ENCODE peak calls at places on chromosomes 4 and X, in four cellular contexts. One of them, this sample, is unnamed.

GRCh38 chrX:117094149-117094548 is 631.4 kb upstream of the CT83 start:
- DNase-seq in foreskin fibroblast: no peak
- DNase-seq in astrocyte of the cerebellum: no peak
- DNase-seq in posterior vena cava: no peak
- DNase-seq in this sample: no peak

GRCh38 chrX:129931411-129932136 is 25.6 kb downstream of the UTP14A start:
- DNase-seq in foreskin fibroblast: peak
- DNase-seq in astrocyte of the cerebellum: peak
- DNase-seq in posterior vena cava: peak
- DNase-seq in this sample: peak

GRCh38 chrX:77009691-77010090 is 437.5 kb upstream of the FGF16 start:
- DNase-seq in foreskin fibroblast: peak
- DNase-seq in astrocyte of the cerebellum: peak
- DNase-seq in posterior vena cava: peak
- DNase-seq in this sample: no peak

GRCh38 chrX:25156323-25156722 is 140.6 kb upstream of the ARX start:
- DNase-seq in foreskin fibroblast: no peak
- DNase-seq in astrocyte of the cerebellum: peak
- DNase-seq in posterior vena cava: no peak
- DNase-seq in this sample: no peak

GRCh38 chr4:114187592-114187991 is 208.1 kb upstream of the ARSJ start:
- DNase-seq in foreskin fibroblast: no peak
- DNase-seq in astrocyte of the cerebellum: no peak
- DNase-seq in posterior vena cava: no peak
- DNase-seq in this sample: no peak

GRCh38 chr4:157700898-157701694 is 471.7 kb downstream of the GASK1B start:
- DNase-seq in foreskin fibroblast: no peak
- DNase-seq in astrocyte of the cerebellum: no peak
- DNase-seq in posterior vena cava: no peak
- DNase-seq in this sample: no peak

GRCh38 chrX:79146552-79147390 is 2.3 kb downstream of the GPR174 start:
- DNase-seq in foreskin fibroblast: no peak
- DNase-seq in astrocyte of the cerebellum: no peak
- DNase-seq in posterior vena cava: no peak
- DNase-seq in this sample: no peak

GRCh38 chr4:169612869-169613859 is 781 bp upstream of the NEK1 start:
- DNase-seq in foreskin fibroblast: peak
- DNase-seq in astrocyte of the cerebellum: peak
- DNase-seq in posterior vena cava: peak
- DNase-seq in this sample: peak

GRCh38 chrX:50606300-50606950 is 135.8 kb upstream of the DGKK start:
- DNase-seq in foreskin fibroblast: no peak
- DNase-seq in astrocyte of the cerebellum: no peak
- DNase-seq in posterior vena cava: no peak
- DNase-seq in this sample: no peak

GRCh38 chr4:165152527-165152926 is 39.9 kb upstream of the TMEM192 start:
- DNase-seq in foreskin fibroblast: no peak
- DNase-seq in astrocyte of the cerebellum: no peak
- DNase-seq in posterior vena cava: no peak
- DNase-seq in this sample: no peak

GRCh38 chr4:153785830-153786721 is 2.8 kb downstream of the SFRP2 start:
- DNase-seq in foreskin fibroblast: peak
- DNase-seq in astrocyte of the cerebellum: no peak
- DNase-seq in posterior vena cava: no peak
- DNase-seq in this sample: no peak

GRCh38 chr4:128653514-128654420 is 155.7 kb upstream of the JADE1 start:
- DNase-seq in foreskin fibroblast: peak
- DNase-seq in astrocyte of the cerebellum: no peak
- DNase-seq in posterior vena cava: no peak
- DNase-seq in this sample: peak

GRCh38 chr4:118954246-118954645 is 65.6 kb downstream of the SYNPO2 start:
- DNase-seq in foreskin fibroblast: peak
- DNase-seq in astrocyte of the cerebellum: no peak
- DNase-seq in posterior vena cava: no peak
- DNase-seq in this sample: no peak

GRCh38 chr4:169859366-169860216 is 101.8 kb upstream of the HPF1 start:
- DNase-seq in foreskin fibroblast: no peak
- DNase-seq in astrocyte of the cerebellum: no peak
- DNase-seq in posterior vena cava: no peak
- DNase-seq in this sample: no peak

GRCh38 chr4:3745886-3746656 is 20.1 kb upstream of the ADRA2C start:
- DNase-seq in foreskin fibroblast: no peak
- DNase-seq in astrocyte of the cerebellum: no peak
- DNase-seq in posterior vena cava: no peak
- DNase-seq in this sample: no peak

GRCh38 chr4:125115941-125116340 is 198.8 kb upstream of the FAT4 start:
- DNase-seq in foreskin fibroblast: peak
- DNase-seq in astrocyte of the cerebellum: peak
- DNase-seq in posterior vena cava: no peak
- DNase-seq in this sample: no peak

GRCh38 chrX:69093960-69094935 is 71.0 kb downstream of the PJA1 start:
- DNase-seq in foreskin fibroblast: peak
- DNase-seq in astrocyte of the cerebellum: peak
- DNase-seq in posterior vena cava: no peak
- DNase-seq in this sample: no peak

GRCh38 chr4:37891221-37892159 is 606 bp downstream of the TBC1D1 start:
- DNase-seq in foreskin fibroblast: peak
- DNase-seq in astrocyte of the cerebellum: no peak
- DNase-seq in posterior vena cava: peak
- DNase-seq in this sample: peak

GRCh38 chrX:43002526-43003203 is 224.7 kb upstream of the PPP1R2C start:
- DNase-seq in foreskin fibroblast: no peak
- DNase-seq in astrocyte of the cerebellum: no peak
- DNase-seq in posterior vena cava: no peak
- DNase-seq in this sample: no peak

GRCh38 chr4:60683953-60684352 is 516.2 kb upstream of the ADGRL3 start:
- DNase-seq in foreskin fibroblast: peak
- DNase-seq in astrocyte of the cerebellum: peak
- DNase-seq in posterior vena cava: no peak
- DNase-seq in this sample: no peak

GRCh38 chrX:107775734-107776511 is at the start of gene TSC22D3:
- DNase-seq in foreskin fibroblast: peak
- DNase-seq in astrocyte of the cerebellum: no peak
- DNase-seq in posterior vena cava: peak
- DNase-seq in this sample: peak

GRCh38 chrX:80306007-80306406 is 114.2 kb upstream of the TENT5D start:
- DNase-seq in foreskin fibroblast: no peak
- DNase-seq in astrocyte of the cerebellum: no peak
- DNase-seq in posterior vena cava: no peak
- DNase-seq in this sample: no peak

GRCh38 chrX:150873616-150874015 is 24.9 kb downstream of the CD99L2 start:
- DNase-seq in foreskin fibroblast: peak
- DNase-seq in astrocyte of the cerebellum: no peak
- DNase-seq in posterior vena cava: no peak
- DNase-seq in this sample: no peak

GRCh38 chr4:2401610-2401983 is 16.8 kb downstream of the ZFYVE28 start:
- DNase-seq in foreskin fibroblast: no peak
- DNase-seq in astrocyte of the cerebellum: no peak
- DNase-seq in posterior vena cava: no peak
- DNase-seq in this sample: no peak

GRCh38 chr4:89298788-89299152 is 8.8 kb downstream of the GPRIN3 start:
- DNase-seq in foreskin fibroblast: peak
- DNase-seq in astrocyte of the cerebellum: peak
- DNase-seq in posterior vena cava: no peak
- DNase-seq in this sample: no peak

GRCh38 chr4:46354863-46355262 is 35.1 kb downstream of the GABRA2 start:
- DNase-seq in foreskin fibroblast: no peak
- DNase-seq in astrocyte of the cerebellum: no peak
- DNase-seq in posterior vena cava: no peak
- DNase-seq in this sample: no peak

GRCh38 chr4:86092684-86093083 is 267.2 kb downstream of the MAPK10 start:
- DNase-seq in foreskin fibroblast: peak
- DNase-seq in astrocyte of the cerebellum: peak
- DNase-seq in posterior vena cava: no peak
- DNase-seq in this sample: no peak

GRCh38 chrX:154654372-154654771 is 993 bp upstream of the CTAG2 start:
- DNase-seq in foreskin fibroblast: no peak
- DNase-seq in astrocyte of the cerebellum: no peak
- DNase-seq in posterior vena cava: peak
- DNase-seq in this sample: no peak